ENCODE peak calls at places on chromosomes 2 and 18, in nine cellular contexts. J is H9, F is A549, U is vagina, W is lung, Q is hepatocyte, S is adrenal gland, O is IMR-90, Z is OCI-LY7. V is an unnamed sample.

GRCh38 chr18:24602156-24602555 is 141.7 kb downstream of the HRH4 start:
- DNase-seq in J (no peak), F (no peak), U (peak; percentile 6), W (no peak), Q (no peak), S (no peak), O (no peak), Z (no peak), V (no peak)

GRCh38 chr2:48277153-48277552 is 252.8 kb upstream of the STON1 start:
- DNase-seq in J (no peak), F (no peak), U (no peak), W (no peak), Q (no peak), S (no peak), O (no peak), Z (no peak), V (no peak)

GRCh38 chr2:38274286-38275276 is 102.5 kb downstream of the ATL2 start:
- DNase-seq in J (no peak), F (peak; percentile 87), U (no peak), W (peak; percentile 45), Q (peak; percentile 80), S (peak; percentile 54), O (peak; percentile 87), Z (peak; percentile 73), V (peak; percentile 73)

GRCh38 chr2:32772623-32773221 is 144.9 kb downstream of the TTC27 start:
- DNase-seq in J (peak; percentile 32), F (peak; percentile 62), U (no peak), W (no peak), Q (peak; percentile 52), S (peak; percentile 21), O (peak; percentile 76), Z (peak; percentile 71), V (peak; percentile 43)

GRCh38 chr2:70381235-70381634 is 79.4 kb upstream of the FAM136A start:
- DNase-seq in J (no peak), F (no peak), U (no peak), W (no peak), Q (no peak), S (no peak), O (peak; percentile 2), Z (no peak), V (peak; percentile 37)

GRCh38 chr2:159169187-159169586 is 117.3 kb downstream of the WDSUB1 start:
- DNase-seq in J (no peak), F (no peak), U (no peak), W (no peak), Q (no peak), S (no peak), O (peak; percentile 25), Z (no peak), V (no peak)

GRCh38 chr2:19664651-19665050 is 237.1 kb downstream of the TTC32 start:
- DNase-seq in J (no peak), F (no peak), U (no peak), W (no peak), Q (no peak), S (no peak), O (no peak), Z (no peak), V (no peak)

GRCh38 chr18:7766383-7766782 is 199.3 kb downstream of the PTPRM start:
- DNase-seq in J (peak; percentile 36), F (no peak), U (no peak), W (no peak), Q (no peak), S (no peak), O (no peak), Z (no peak), V (no peak)

GRCh38 chr2:145066795-145067194 is 546.9 kb upstream of the ZEB2 start:
- DNase-seq in J (no peak), F (no peak), U (no peak), W (no peak), Q (no peak), S (no peak), O (no peak), Z (no peak), V (no peak)

GRCh38 chr2:145068509-145068908 is 548.6 kb upstream of the ZEB2 start:
- DNase-seq in J (no peak), F (no peak), U (no peak), W (no peak), Q (no peak), S (no peak), O (no peak), Z (no peak), V (no peak)

GRCh38 chr2:145066151-145066661 is 546.3 kb upstream of the ZEB2 start:
- DNase-seq in J (no peak), F (no peak), U (no peak), W (no peak), Q (no peak), S (peak; percentile 18), O (peak; percentile 5), Z (no peak), V (no peak)

GRCh38 chr2:145067631-145068030 is 547.7 kb upstream of the ZEB2 start:
- DNase-seq in J (no peak), F (no peak), U (no peak), W (no peak), Q (no peak), S (no peak), O (no peak), Z (no peak), V (no peak)

GRCh38 chr2:145070703-145071102 is 550.8 kb upstream of the ZEB2 start:
- DNase-seq in J (no peak), F (no peak), U (no peak), W (no peak), Q (no peak), S (no peak), O (no peak), Z (no peak), V (no peak)
- H3K27ac ChIP-seq in J (no peak overlapping the region), F (no peak overlapping the region), U (no peak overlapping the region), W (no peak overlapping the region), Q (no peak overlapping the region), S (no peak overlapping the region), O (no peak overlapping the region), Z (no peak overlapping the region), V (no peak overlapping the region)

DNA sequence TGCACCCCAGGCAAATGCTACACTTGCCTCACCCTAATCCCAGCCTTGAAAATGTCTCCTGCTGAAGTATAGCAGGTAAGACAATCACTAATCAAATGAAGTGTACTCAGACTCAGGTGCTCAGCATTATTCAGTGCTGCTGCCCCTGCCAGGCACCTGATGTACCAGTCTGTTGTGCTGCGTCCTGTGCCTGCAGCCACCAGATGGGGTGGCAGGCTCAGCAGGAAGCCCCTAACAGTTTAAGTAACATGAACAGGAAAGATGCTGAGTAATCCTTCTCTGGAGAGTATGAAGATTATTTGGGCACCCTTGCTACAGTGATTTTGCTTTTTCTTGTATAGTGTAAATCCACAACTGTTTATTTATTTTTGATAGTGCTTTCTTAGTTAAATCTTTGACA is 69.1 kb downstream of the TACR1 start:
- DNase-seq in J (peak; percentile 39), F (peak; percentile 36), U (no peak), W (no peak), Q (no peak), S (no peak), O (no peak), Z (peak; percentile 4), V (no peak)
- TF ChIP-seq CTCF in J (peak; percentile 43), F (peak; percentile 8), U (no peak), W (no peak), Q (no peak), S (peak; percentile 14), O (peak; percentile 12), Z (peak; percentile 39), V (no peak)

GRCh38 chr2:223042284-223042683 is 9.7 kb upstream of the KCNE4 start:
- DNase-seq in J (no peak), F (no peak), U (peak; percentile 22), W (no peak), Q (no peak), S (no peak), O (no peak), Z (no peak), V (no peak)

GRCh38 chr2:223042704-223043118 is 9.3 kb upstream of the KCNE4 start:
- DNase-seq in J (no peak), F (peak; percentile 65), U (peak; percentile 7), W (no peak), Q (no peak), S (no peak), O (peak; percentile 80), Z (no peak), V (no peak)

GRCh38 chr2:223043164-223043941 is 8.6 kb upstream of the KCNE4 start:
- DNase-seq in J (no peak), F (no peak), U (peak; percentile 14), W (no peak), Q (no peak), S (no peak), O (no peak), Z (no peak), V (no peak)

GRCh38 chr2:223040527-223040926 is 11.5 kb upstream of the KCNE4 start:
- DNase-seq in J (no peak), F (no peak), U (no peak), W (no peak), Q (no peak), S (no peak), O (no peak), Z (no peak), V (no peak)

DNA sequence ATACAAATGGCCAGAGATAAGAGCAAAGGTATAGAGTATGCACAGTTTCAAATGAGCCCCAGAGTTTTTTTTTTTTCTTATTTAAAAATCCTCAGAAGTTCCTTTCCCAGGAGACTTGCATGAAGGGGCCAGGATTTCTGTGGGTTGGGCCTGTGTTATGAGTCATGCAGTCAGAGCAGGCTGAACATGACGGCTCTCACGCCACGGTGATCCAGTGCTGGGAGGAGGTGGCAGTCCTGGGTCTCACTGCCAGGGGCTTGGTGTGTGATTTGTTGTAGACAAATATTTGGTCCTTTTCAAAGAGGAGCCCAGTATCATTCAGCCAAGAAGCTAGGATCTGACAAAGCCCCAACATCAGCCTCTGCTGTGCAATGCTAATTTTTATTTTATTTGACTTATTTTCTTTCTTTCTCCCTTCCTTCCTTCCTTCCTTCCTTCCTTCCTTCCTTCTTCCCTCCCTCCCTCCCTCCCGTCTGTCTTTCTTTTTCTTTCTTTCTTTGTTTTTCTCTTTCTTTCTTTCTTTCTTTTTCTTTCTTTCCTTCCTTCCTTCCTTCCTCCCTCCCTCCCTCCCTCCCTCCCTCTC is 10.4 kb upstream of the KCNE4 start:
- DNase-seq in J (peak; percentile 46), F (peak; percentile 93), U (peak; percentile 7), W (peak; percentile 64), Q (peak; percentile 91), S (peak; percentile 63), O (peak; percentile 99), Z (no peak), V (peak; percentile 91)
- H3K27ac ChIP-seq in J (no peak overlapping the region), F (peak overlapping the region; percentile 89), U (peak overlapping the region; percentile 66), W (no peak overlapping the region), Q (peak overlapping the region; percentile 67), S (no peak overlapping the region), O (peak overlapping the region; percentile 94), Z (no peak overlapping the region), V (peak overlapping the region; percentile 58)

GRCh38 chr2:171553858-171554257 is 31.6 kb downstream of the CYBRD1 start:
- DNase-seq in J (peak; percentile 38), F (peak; percentile 96), U (no peak), W (no peak), Q (no peak), S (peak; percentile 72), O (no peak), Z (peak; percentile 5), V (no peak)

GRCh38 chr2:171551836-171552235 is 29.6 kb downstream of the CYBRD1 start:
- DNase-seq in J (no peak), F (no peak), U (no peak), W (no peak), Q (no peak), S (no peak), O (peak; percentile 57), Z (no peak), V (no peak)

GRCh38 chr2:171553236-171553635 is 31.0 kb downstream of the CYBRD1 start:
- DNase-seq in J (no peak), F (no peak), U (no peak), W (no peak), Q (no peak), S (no peak), O (no peak), Z (no peak), V (peak; percentile 49)

GRCh38 chr2:171557363-171557762 is 35.1 kb downstream of the CYBRD1 start:
- DNase-seq in J (no peak), F (no peak), U (no peak), W (no peak), Q (no peak), S (no peak), O (no peak), Z (no peak), V (no peak)

GRCh38 chr2:171554991-171555615 is 32.8 kb downstream of the CYBRD1 start:
- DNase-seq in J (no peak), F (no peak), U (no peak), W (no peak), Q (no peak), S (no peak), O (no peak), Z (no peak), V (no peak)
- TF ChIP-seq CTCF in J (no peak), F (no peak), U (no peak), W (no peak), Q (no peak), S (no peak), O (no peak), Z (no peak), V (no peak)

V was measured in RWPE1.